ENCODE peak calls at places on chromosome 6, in five cellular contexts. R, T, E, Q and W are unnamed samples.

GRCh38 chr6:135176464-135176863 is 4.6 kb upstream of the MYB start:
- DNase-seq in R (no peak), E (no peak), Q (no peak), T (no peak), W (no peak)

GRCh38 chr6:112909781-112910180 is 562.7 kb downstream of the RFPL4B start:
- DNase-seq in E (no peak), Q (no peak), T (peak), R (peak), W (no peak)

GRCh38 chr6:168232046-168232445 is 87.5 kb downstream of the DACT2 start:
- DNase-seq in Q (no peak), T (no peak), E (no peak), R (no peak), W (no peak)

GRCh38 chr6:1610497-1611321 is 994 bp downstream of the FOXC1 start:
- DNase-seq in T (peak), R (peak), E (no peak), Q (peak), W (no peak)

GRCh38 chr6:21299216-21299615 is 294.3 kb upstream of the SOX4 start:
- DNase-seq in T (no peak), E (no peak), R (no peak), Q (no peak), W (no peak)

GRCh38 chr6:2173203-2173961 is 72.0 kb downstream of the GMDS start:
- DNase-seq in E (no peak), Q (no peak), T (no peak), R (no peak), W (no peak)

GRCh38 chr6:19837511-19838441 is 606 bp downstream of the ID4 start:
- DNase-seq in Q (peak), T (peak), R (peak), E (peak), W (no peak)

GRCh38 chr6:24788031-24788665 is 10.6 kb downstream of the ARMH2 start:
- DNase-seq in R (no peak), E (no peak), T (peak), Q (no peak), W (no peak)

GRCh38 chr6:27592481-27593199 is 119.7 kb upstream of the ZNF184 start:
- DNase-seq in Q (peak), T (peak), E (peak), R (peak), W (peak)

GRCh38 chr6:104814743-104815142 is 45.0 kb downstream of the HACE1 start:
- DNase-seq in T (no peak), Q (no peak), R (no peak), E (no peak), W (no peak)

GRCh38 chr6:27582928-27583725 is 110.2 kb upstream of the ZNF184 start:
- DNase-seq in T (peak), E (peak), R (peak), Q (peak), W (peak)

GRCh38 chr6:40822619-40823018 is 216.4 kb downstream of the UNC5CL start:
- DNase-seq in E (no peak), Q (no peak), R (peak), T (peak), W (no peak)

GRCh38 chr6:52551483-52552277 is 25.2 kb downstream of the TRAM2 start:
- DNase-seq in T (peak), Q (peak), R (peak), E (peak), W (no peak)

GRCh38 chr6:130322673-130323268 is 43.0 kb upstream of the TMEM200A start:
- DNase-seq in T (peak), R (peak), Q (peak), E (peak), W (peak)

GRCh38 chr6:92428443-92428842 is 990.9 kb downstream of the EPHA7 start:
- DNase-seq in T (no peak), Q (no peak), R (peak), E (no peak), W (no peak)

GRCh38 chr6:126344181-126344580 is 4.3 kb downstream of the CENPW start:
- DNase-seq in E (no peak), R (no peak), T (no peak), Q (no peak), W (no peak)

GRCh38 chr6:141107562-141108160 is 1025.1 kb upstream of the GJE1 start:
- DNase-seq in Q (peak), R (peak), E (peak), T (peak), W (no peak)

GRCh38 chr6:134585529-134585873 is 267.6 kb upstream of the SGK1 start:
- DNase-seq in Q (no peak), R (no peak), T (no peak), E (peak), W (no peak)

DNA sequence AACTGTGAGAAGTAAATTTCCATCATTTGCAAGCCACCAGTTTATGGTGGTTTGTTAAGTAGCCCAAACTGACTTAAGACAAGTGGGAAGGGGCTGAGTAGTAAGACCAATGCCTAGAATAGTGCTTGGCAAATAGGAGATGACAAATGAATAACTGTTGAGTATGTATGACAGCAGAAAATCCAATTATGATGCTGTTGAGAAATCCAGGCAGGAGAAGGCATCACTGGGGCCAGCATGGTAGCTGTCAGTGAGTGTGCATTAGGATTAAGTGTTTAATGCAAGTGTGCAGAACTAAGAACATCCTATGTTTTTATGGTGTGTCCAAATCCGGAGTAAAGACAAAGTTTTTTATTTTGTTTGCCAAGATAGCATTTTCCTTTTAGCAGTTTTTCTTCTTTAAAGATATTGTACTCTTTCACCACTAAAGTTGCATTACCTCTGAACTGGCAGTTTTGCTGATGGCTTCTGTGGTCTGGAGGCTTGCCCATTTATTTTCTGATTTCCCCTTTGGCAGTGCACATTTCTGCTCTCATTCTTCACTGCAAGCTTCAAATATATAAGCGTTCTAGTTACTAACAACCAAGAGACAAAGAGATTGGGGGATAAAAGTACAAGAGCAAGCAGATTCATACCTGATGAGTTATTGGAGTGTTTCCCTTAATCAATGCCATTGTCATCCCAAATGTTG is 289.7 kb downstream of the KCNQ5 start:
- DNase-seq in R (peak), Q (peak), T (no peak), E (peak), W (no peak)
- H3K4me3 ChIP-seq in R (no peak), Q (no peak), T (no peak), E (no peak), W (no peak)

GRCh38 chr6:10531942-10532341 is 10.8 kb downstream of the GCNT2 start:
- DNase-seq in Q (no peak), T (no peak), R (no peak), E (no peak), W (no peak)
- H3K4me3 ChIP-seq in Q (no peak), T (no peak), R (no peak), E (no peak), W (no peak)

DNA sequence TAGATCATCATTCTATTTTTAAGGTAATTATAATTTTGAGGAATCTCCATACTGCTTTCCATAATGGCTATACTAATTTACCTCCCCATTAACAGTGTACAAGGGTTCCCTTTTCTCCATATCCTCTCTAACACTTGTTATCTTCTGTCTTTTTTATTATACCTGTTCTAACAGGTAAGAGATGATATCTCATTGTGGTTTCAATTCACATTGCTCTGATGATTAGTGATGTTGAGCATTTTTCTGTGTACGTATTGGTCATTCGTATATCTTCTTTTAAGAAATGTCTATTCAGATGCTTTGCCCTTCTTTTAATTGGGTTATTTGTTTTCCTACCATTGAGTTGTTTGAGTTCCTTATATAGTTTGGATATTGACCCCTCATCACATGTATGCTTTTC is 81.6 kb upstream of the SCAF8 start:
- DNase-seq in E (no peak), R (no peak), T (no peak), Q (no peak), W (no peak)
- H3K4me3 ChIP-seq in E (no peak), R (no peak), T (no peak), Q (no peak), W (no peak)

GRCh38 chr6:170438402-170438753 is 114.7 kb downstream of the PSMB1 start:
- DNase-seq in E (peak), R (peak), Q (peak), T (peak), W (no peak)
- H3K4me3 ChIP-seq in E (no peak), R (peak), Q (peak), T (peak), W (no peak)

DNA sequence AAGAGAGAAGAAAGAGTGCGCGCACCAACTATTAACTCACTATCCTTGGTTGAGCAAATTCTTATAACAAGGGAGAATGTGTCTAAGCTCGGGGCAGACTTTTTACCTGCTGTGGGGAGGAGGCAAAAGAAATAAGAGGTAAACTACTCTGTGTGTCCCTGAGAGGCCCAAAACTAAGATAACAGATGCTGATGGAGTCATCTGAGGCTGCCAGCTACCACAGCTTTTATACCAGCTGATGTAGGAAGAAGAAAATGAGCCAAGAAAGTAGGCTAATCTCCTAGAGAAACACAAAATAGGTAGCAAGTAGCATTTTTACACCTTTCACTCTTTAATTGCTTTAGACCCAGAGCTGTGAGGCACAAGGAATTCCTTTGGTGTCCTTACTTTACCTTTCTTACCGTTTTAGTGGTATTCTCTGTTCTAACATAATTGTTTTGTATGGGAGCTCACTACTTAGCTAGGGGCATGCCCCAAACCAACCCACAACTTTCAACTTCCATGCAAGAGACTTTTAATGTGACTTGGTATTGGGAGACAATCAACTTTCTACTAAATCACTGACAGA is 27.8 kb upstream of the PIM1 start:
- DNase-seq in R (no peak), E (no peak), Q (peak), T (peak), W (no peak)
- H3K4me3 ChIP-seq in R (no peak), E (no peak), Q (no peak), T (no peak), W (no peak)

DNA sequence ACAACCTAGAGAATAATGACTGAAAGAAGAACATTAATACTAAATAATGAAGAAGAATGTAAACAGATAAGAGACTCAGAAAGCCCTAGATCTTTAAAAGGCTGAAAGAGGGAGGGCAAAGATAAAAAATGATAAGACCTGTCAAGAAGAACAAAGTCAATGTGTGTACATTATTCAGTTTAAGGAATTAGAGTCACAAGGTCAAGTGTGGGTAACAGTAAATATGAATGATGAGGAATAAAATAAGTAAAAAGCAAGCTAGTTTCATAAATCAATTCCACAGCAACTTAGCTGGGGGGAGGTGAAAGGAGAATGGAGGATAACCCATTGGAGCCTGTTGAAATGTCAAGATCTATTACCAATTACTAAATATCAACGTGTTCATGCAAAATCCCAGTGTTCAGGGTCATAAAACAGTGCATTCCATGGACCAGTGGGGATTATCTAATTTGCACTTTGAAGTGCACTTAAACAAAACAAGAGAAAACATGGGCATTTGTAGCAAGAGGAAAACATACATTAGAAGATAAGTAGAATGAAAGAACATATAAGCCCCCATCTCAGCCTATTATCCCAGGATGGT is 242.9 kb downstream of the TBX18 start:
- DNase-seq in E (no peak), T (no peak), R (no peak), Q (no peak), W (no peak)
- H3K4me3 ChIP-seq in E (no peak), T (no peak), R (no peak), Q (no peak), W (no peak)

GRCh38 chr6:31734703-31735500 is 1.4 kb downstream of the CLIC1 start:
- DNase-seq in T (peak), Q (peak), E (peak), R (peak), W (peak)

GRCh38 chr6:31732029-31732428 is 2.9 kb upstream of the DDAH2 start:
- DNase-seq in E (no peak), T (no peak), R (no peak), Q (no peak), W (no peak)

GRCh38 chr6:31734247-31734702 is 2.1 kb downstream of the CLIC1 start:
- DNase-seq in Q (no peak), T (no peak), E (no peak), R (no peak), W (no peak)

GRCh38 chr6:31736026-31736767 is at the start of gene CLIC1:
- DNase-seq in Q (peak), R (peak), T (peak), E (peak), W (peak)

GRCh38 chr6:31733734-31734133 is 2.6 kb downstream of the CLIC1 start:
- DNase-seq in T (no peak), R (no peak), E (no peak), Q (no peak), W (no peak)
- H3K4me3 ChIP-seq in T (peak), R (peak), E (no peak), Q (peak), W (no peak)

DNA sequence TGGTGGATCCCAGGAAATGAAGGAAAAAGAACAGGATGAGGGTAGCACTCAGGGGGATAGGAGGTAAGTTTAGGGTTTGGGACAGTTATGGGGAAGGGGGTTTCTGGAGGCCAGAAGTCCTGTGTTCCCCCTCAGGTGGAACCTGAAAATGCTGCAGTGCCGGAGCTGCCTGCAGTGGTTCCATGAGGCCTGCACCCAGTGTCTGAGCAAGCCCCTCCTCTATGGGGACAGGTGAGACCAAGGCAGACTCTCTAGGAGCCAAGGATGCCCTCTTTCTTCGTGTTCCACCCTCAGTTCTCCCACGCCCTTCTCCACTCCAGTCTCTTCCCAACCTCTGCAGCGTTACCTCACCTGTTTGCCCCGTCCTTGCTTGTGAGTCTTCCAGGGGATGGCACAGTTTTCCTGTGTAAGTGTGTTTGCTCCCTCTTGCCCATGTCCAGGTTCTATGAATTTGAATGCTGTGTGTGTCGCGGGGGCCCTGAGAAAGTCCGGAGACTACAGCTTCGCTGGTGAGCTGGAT is 2.8 kb downstream of the PHF1 start:
- DNase-seq in E (no peak), T (no peak), Q (no peak), R (no peak), W (no peak)
- H3K4me3 ChIP-seq in E (no peak), T (no peak), Q (no peak), R (no peak), W (no peak)